ENCODE peak calls at places on chromosomes 13 and 19, in nine cellular contexts. P, C, K, F, B, N, E, V and I are unnamed samples.
A peak's percentile ranks its signal among the peaks of the same experiment; 100 is the strongest.

GRCh38 chr13:22060187-22060586 is 389.3 kb downstream of the FGF9 start:
- DNase-seq in K (no peak), F (no peak), N (no peak), V (no peak), B (no peak), C (no peak), E (no peak), P (no peak), I (no peak)

GRCh38 chr19:49502866-49503581 is 6.8 kb downstream of the RPS11 start:
- DNase-seq in E (no peak), F (no peak), C (peak; percentile 77), P (no peak), N (peak; percentile 10), V (peak; percentile 78), B (no peak), K (peak; percentile 51), I (peak; percentile 54)

GRCh38 chr13:92827503-92827902 is 399.1 kb upstream of the GPC6 start:
- DNase-seq in N (no peak), E (no peak), C (no peak), K (no peak), F (no peak), V (no peak), P (no peak), B (no peak), I (no peak)

GRCh38 chr19:58328999-58329398 is 2.2 kb downstream of the ZSCAN22 start:
- DNase-seq in V (no peak), C (no peak), K (no peak), P (peak; percentile 77), F (no peak), N (no peak), E (no peak), B (no peak), I (no peak)

GRCh38 chr19:12669272-12670158 is 2.9 kb downstream of the WDR83 start:
- DNase-seq in E (peak; percentile 93), V (peak; percentile 81), N (peak; percentile 61), C (peak; percentile 67), P (peak; percentile 59), B (peak; percentile 56), K (peak; percentile 92), F (peak; percentile 65), I (peak; percentile 74)

GRCh38 chr19:45667620-45668341 is at the start of gene GIPR:
- DNase-seq in F (peak; percentile 16), B (no peak), V (no peak), K (no peak), C (peak; percentile 58), E (no peak), P (peak; percentile 72), N (peak; percentile 58), I (no peak)

GRCh38 chr13:96650301-96650886 is 343.9 kb downstream of the OXGR1 start:
- DNase-seq in B (no peak), V (no peak), P (no peak), K (no peak), E (no peak), F (no peak), C (peak; percentile 96), N (no peak), I (no peak)

GRCh38 chr13:89465366-89465765 is 1794.2 kb downstream of the SLITRK5 start:
- DNase-seq in V (no peak), F (no peak), K (no peak), N (no peak), E (no peak), C (peak; percentile 87), B (no peak), P (no peak), I (peak; percentile 4)

GRCh38 chr13:113850722-113851479 is 13.0 kb downstream of the GAS6 start:
- DNase-seq in V (no peak), N (no peak), B (no peak), E (no peak), C (no peak), K (no peak), F (no peak), P (no peak), I (no peak)

GRCh38 chr13:59963827-59964226 is 199.9 kb downstream of the DIAPH3 start:
- DNase-seq in F (no peak), K (no peak), V (no peak), B (no peak), P (no peak), E (no peak), C (no peak), N (no peak), I (no peak)

GRCh38 chr19:58304748-58305064 is 471 bp upstream of the ERVK3-1 start:
- DNase-seq in K (no peak), P (no peak), E (no peak), V (no peak), B (no peak), N (no peak), F (no peak), C (no peak), I (no peak)

GRCh38 chr19:3982701-3983541 is 2.3 kb downstream of the EEF2 start:
- DNase-seq in B (no peak), N (no peak), F (no peak), P (no peak), C (peak; percentile 70), E (no peak), K (no peak), V (no peak), I (no peak)

GRCh38 chr13:20473888-20474287 is 51.8 kb downstream of the CRYL1 start:
- DNase-seq in E (no peak), C (no peak), F (no peak), K (no peak), B (no peak), V (no peak), P (no peak), N (no peak), I (no peak)

GRCh38 chr13:72120632-72121031 is 253.6 kb upstream of the DACH1 start:
- DNase-seq in P (no peak), E (no peak), B (no peak), F (no peak), C (no peak), K (no peak), V (no peak), N (no peak), I (no peak)